ENCODE peak calls at places on chromosomes 11 and 22, in ten cellular contexts. J, U, H, C, L, D, B, S, Z and K are unnamed samples. For H3K36me3, the result is how much of the 10 kb centered on the place peaks cover.

GRCh38 chr11:67404515-67405195 is 772 bp downstream of the TBC1D10C start:
- DNase-seq in J (no peak), U (no peak), H (no peak), C (no peak), L (no peak), D (no peak), B (no peak), S (no peak), Z (no peak), K (no peak)

GRCh38 chr22:37021710-37022482 is 2.4 kb downstream of the MPST start:
- DNase-seq in J (peak), U (no peak), H (no peak), C (no peak), L (peak), D (no peak), B (no peak), S (no peak), Z (peak), K (peak)

GRCh38 chr11:66417000-66417399 is 3.8 kb upstream of the NPAS4 start:
- DNase-seq in J (no peak), U (no peak), H (no peak), C (no peak), L (no peak), D (no peak), B (no peak), S (no peak), Z (no peak), K (no peak)

GRCh38 chr11:9615031-9615451 is 41.6 kb downstream of the WEE1 start:
- DNase-seq in J (peak), U (no peak), H (peak), C (no peak), L (no peak), D (peak), B (no peak), S (no peak), Z (no peak), K (no peak)

GRCh38 chr11:48093795-48094642 is 113.7 kb downstream of the PTPRJ start:
- DNase-seq in J (peak), U (no peak), H (no peak), C (peak), L (peak), D (no peak), B (no peak), S (no peak), Z (peak), K (no peak)

GRCh38 chr11:2421996-2422395 is 21.4 kb downstream of the TSSC4 start:
- DNase-seq in J (no peak), U (no peak), H (no peak), C (no peak), L (no peak), D (no peak), B (no peak), S (no peak), Z (no peak), K (no peak)

GRCh38 chr11:12995211-12995610 is 13.9 kb upstream of the RASSF10 start:
- DNase-seq in J (no peak), U (no peak), H (no peak), C (peak), L (no peak), D (no peak), B (no peak), S (no peak), Z (no peak), K (no peak)

GRCh38 chr11:80598905-80599304 is 1158.1 kb upstream of the TENM4 start:
- DNase-seq in J (no peak), U (no peak), H (no peak), C (no peak), L (no peak), D (no peak), B (no peak), S (no peak), Z (no peak), K (peak)

GRCh38 chr22:37659066-37659896 is 758 bp downstream of the PDXP start:
- DNase-seq in J (no peak), U (no peak), H (no peak), C (no peak), L (peak), D (no peak), B (no peak), S (no peak), Z (no peak), K (no peak)

GRCh38 chr11:43567396-43567975 is 113.1 kb upstream of the HSD17B12 start:
- DNase-seq in J (peak), U (no peak), H (no peak), C (no peak), L (peak), D (no peak), B (no peak), S (no peak), Z (peak), K (peak)

GRCh38 chr11:44036811-44037657 is 10.7 kb upstream of the ACCSL start:
- DNase-seq in J (peak), U (peak), H (peak), C (peak), L (peak), D (peak), B (peak), S (peak), Z (peak), K (peak)

GRCh38 chr11:65892661-65893317 is 2.3 kb downstream of the CCDC85B start:
- DNase-seq in J (no peak), U (no peak), H (no peak), C (peak), L (no peak), D (no peak), B (no peak), S (no peak), Z (no peak), K (no peak)

GRCh38 chr11:297666-298405 is 1.5 kb downstream of the IFITM5 start:
- DNase-seq in J (no peak), U (no peak), H (no peak), C (no peak), L (no peak), D (peak), B (no peak), S (peak), Z (no peak), K (no peak)

GRCh38 chr11:121595717-121596156 is 143.0 kb upstream of the SORL1-AS1 start:
- DNase-seq in J (peak), U (peak), H (peak), C (no peak), L (no peak), D (peak), B (peak), S (peak), Z (no peak), K (peak)

GRCh38 chr11:72735495-72736027 is 16.6 kb downstream of the ARAP1 start:
- DNase-seq in J (peak), U (peak), H (no peak), C (peak), L (no peak), D (no peak), B (peak), S (peak), Z (peak), K (peak)

GRCh38 chr22:35528967-35529366 is 11.7 kb upstream of the RASD2 start:
- DNase-seq in J (no peak), U (no peak), H (no peak), C (no peak), L (no peak), D (no peak), B (no peak), S (no peak), Z (no peak), K (no peak)

GRCh38 chr11:77091146-77091940 is 11.3 kb upstream of the OMP start:
- DNase-seq in J (peak), U (peak), H (no peak), C (peak), L (peak), D (peak), B (peak), S (peak), Z (peak), K (peak)

GRCh38 chr22:36369004-36369921 is 18.5 kb downstream of the MYH9 start:
- DNase-seq in J (peak), U (no peak), H (no peak), C (no peak), L (no peak), D (no peak), B (no peak), S (no peak), Z (no peak), K (peak)

GRCh38 chr11:70002433-70002832 is 75.7 kb upstream of the ANO1 start:
- DNase-seq in J (no peak), U (no peak), H (no peak), C (no peak), L (no peak), D (no peak), B (no peak), S (no peak), Z (no peak), K (no peak)

GRCh38 chr11:118609380-118610219 is 2.2 kb downstream of the PHLDB1 start:
- DNase-seq in J (peak), U (no peak), H (no peak), C (peak), L (no peak), D (no peak), B (no peak), S (peak), Z (no peak), K (no peak)

GRCh38 chr22:38327805-38328204 is 10.6 kb upstream of the CSNK1E start:
- DNase-seq in J (peak), U (peak), H (peak), C (no peak), L (no peak), D (no peak), B (no peak), S (no peak), Z (no peak), K (peak)

GRCh38 chr11:20111871-20112270 is 48.4 kb downstream of the DBX1 start:
- DNase-seq in J (no peak), U (no peak), H (no peak), C (no peak), L (no peak), D (no peak), B (no peak), S (no peak), Z (no peak), K (no peak)

GRCh38 chr11:101127699-101128570 is 1.7 kb downstream of the PGR start:
- DNase-seq in J (no peak), U (no peak), H (no peak), C (peak), L (no peak), D (peak), B (no peak), S (peak), Z (peak), K (no peak)

GRCh38 chr11:68461284-68461861 is 821 bp downstream of the PPP6R3 start:
- DNase-seq in J (peak), U (peak), H (no peak), C (no peak), L (peak), D (no peak), B (no peak), S (no peak), Z (peak), K (peak)

GRCh38 chr11:69841859-69842698 is 22.9 kb upstream of the FGF3 start:
- DNase-seq in J (peak), U (no peak), H (no peak), C (no peak), L (peak), D (no peak), B (no peak), S (no peak), Z (no peak), K (no peak)

GRCh38 chr22:17774206-17774927 is at the start of gene BID:
- DNase-seq in J (peak), U (peak), H (no peak), C (peak), L (peak), D (no peak), B (no peak), S (no peak), Z (peak), K (no peak)

GRCh38 chr11:119373917-119374631 is 7.4 kb downstream of the USP2 start:
- DNase-seq in J (peak), U (peak), H (no peak), C (peak), L (peak), D (peak), B (peak), S (no peak), Z (peak), K (peak)

GRCh38 chr11:76083563-76084451 is 122.5 kb downstream of the WNT11 start:
- DNase-seq in J (no peak), U (peak), H (peak), C (no peak), L (no peak), D (no peak), B (peak), S (no peak), Z (no peak), K (no peak)

GRCh38 chr11:59416613-59417012 is 9.6 kb downstream of the OR5A2 start:
- DNase-seq in J (no peak), U (no peak), H (no peak), C (no peak), L (no peak), D (no peak), B (no peak), S (no peak), Z (no peak), K (no peak)

GRCh38 chr11:34242037-34242625 is 115.7 kb downstream of the ABTB2 start:
- DNase-seq in J (peak), U (peak), H (peak), C (no peak), L (no peak), D (no peak), B (no peak), S (no peak), Z (no peak), K (peak)

GRCh38 chr11:95503047-95503446 is 272.0 kb upstream of the SESN3 start:
- DNase-seq in J (peak), U (no peak), H (no peak), C (peak), L (no peak), D (no peak), B (no peak), S (no peak), Z (no peak), K (peak)

GRCh38 chr22:47297261-47298016 is 535.0 kb downstream of the TBC1D22A start:
- DNase-seq in J (no peak), U (no peak), H (no peak), C (no peak), L (no peak), D (no peak), B (no peak), S (peak), Z (no peak), K (no peak)

GRCh38 chr11:45145421-45146071 is 893 bp upstream of the PRDM11 start:
- DNase-seq in J (peak), U (no peak), H (no peak), C (peak), L (no peak), D (peak), B (peak), S (peak), Z (peak), K (peak)

GRCh38 chr11:6629892-6630631 is 10.8 kb upstream of the TPP1 start:
- DNase-seq in J (no peak), U (no peak), H (no peak), C (no peak), L (no peak), D (no peak), B (no peak), S (no peak), Z (peak), K (no peak)

GRCh38 chr11:6632116-6633073 is 13.2 kb upstream of the TPP1 start:
- DNase-seq in J (no peak), U (no peak), H (no peak), C (no peak), L (no peak), D (peak), B (no peak), S (no peak), Z (no peak), K (no peak)

GRCh38 chr11:6631356-6631890 is 12.2 kb upstream of the TPP1 start:
- DNase-seq in J (no peak), U (no peak), H (no peak), C (no peak), L (no peak), D (peak), B (no peak), S (no peak), Z (no peak), K (no peak)

GRCh38 chr11:6629573-6629891 is 10.3 kb upstream of the TPP1 start:
- DNase-seq in J (no peak), U (no peak), H (no peak), C (no peak), L (no peak), D (no peak), B (no peak), S (no peak), Z (no peak), K (no peak)

DNA sequence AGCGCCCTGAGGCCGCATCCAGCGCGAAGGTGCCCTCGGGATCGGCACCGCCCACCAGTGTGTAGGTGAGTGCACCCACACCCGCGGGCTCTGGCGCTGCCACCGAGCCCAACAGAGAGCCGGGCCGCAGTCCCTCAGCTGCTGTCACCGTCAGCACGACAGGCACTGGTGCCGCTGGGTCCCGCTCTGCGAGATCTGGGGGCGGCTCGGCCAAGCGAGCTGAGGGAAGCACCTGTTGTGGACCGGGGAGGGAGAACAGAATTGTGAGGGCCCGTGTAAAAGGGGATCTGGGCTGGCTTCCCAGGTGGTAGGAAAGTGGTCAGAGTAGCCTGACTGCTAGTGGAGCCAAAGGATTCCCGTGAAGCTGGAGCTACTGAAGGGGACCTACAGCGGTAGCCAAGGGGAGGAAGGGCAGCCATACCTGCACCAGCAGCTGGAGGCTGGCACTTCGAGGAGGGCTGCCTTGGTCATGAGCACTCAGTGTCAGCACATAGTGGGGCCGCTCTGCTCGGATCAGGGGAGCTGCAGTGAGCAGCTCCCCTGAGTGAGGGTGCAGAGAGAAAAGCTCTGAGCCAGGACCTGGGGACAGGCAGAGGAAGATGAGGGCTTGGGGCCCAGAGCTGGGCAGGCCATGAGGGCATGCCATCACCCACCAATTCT is 11.5 kb upstream of the TPP1 start:
- DNase-seq in J (no peak), U (no peak), H (no peak), C (no peak), L (no peak), D (peak), B (no peak), S (no peak), Z (no peak), K (no peak)
- H3K4me3 ChIP-seq in J (no peak), U (no peak), H (peak), C (no peak), L (no peak), D (no peak), B (no peak), S (no peak), Z (peak), K (no peak)

DNA sequence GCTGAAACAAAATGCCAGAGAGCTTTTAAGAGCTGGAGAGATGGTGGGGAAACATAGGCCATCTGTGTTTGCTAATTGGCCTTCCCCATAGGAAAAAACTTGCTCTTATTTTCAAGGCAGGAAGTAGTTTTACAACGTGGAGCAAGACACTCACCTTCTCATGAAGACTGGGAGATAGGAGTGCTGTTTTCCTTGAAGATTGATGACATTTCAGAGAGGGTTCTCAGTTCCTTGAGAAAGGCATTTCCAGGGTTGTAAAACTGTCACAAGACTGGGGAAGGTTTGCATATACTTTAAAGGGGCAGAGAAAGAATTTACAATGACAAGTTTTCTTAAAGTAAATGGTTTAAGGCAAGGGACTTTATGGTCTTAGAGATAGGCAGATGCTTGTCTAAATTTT is 586.3 kb upstream of the RAG2 start:
- DNase-seq in J (no peak), U (no peak), H (no peak), C (no peak), L (no peak), D (no peak), B (no peak), S (no peak), Z (no peak), K (no peak)
- TF ChIP-seq CTCF in J (no peak), U (no peak), H (no peak), C (no peak), L (no peak), D (no peak), B (no peak), S (no peak), Z (no peak), K (no peak)

GRCh38 chr22:21766933-21767462 is 31.4 kb upstream of the YPEL1 start:
- DNase-seq in J (no peak), U (no peak), H (no peak), C (no peak), L (no peak), D (no peak), B (no peak), S (no peak), Z (no peak), K (no peak)
- H3K36me3 ChIP-seq in J (half or more), U (under half), H (under half), C (under half), L (under half), D (half or more), B (half or more), S (under half), Z (half or more), K (under half)

GRCh38 chr11:128735935-128736610 is 42.2 kb downstream of the FLI1 start:
- DNase-seq in J (no peak), U (no peak), H (no peak), C (no peak), L (peak), D (no peak), B (no peak), S (no peak), Z (peak), K (no peak)

GRCh38 chr11:128731041-128731663 is 37.3 kb downstream of the FLI1 start:
- DNase-seq in J (no peak), U (no peak), H (no peak), C (no peak), L (peak), D (no peak), B (no peak), S (no peak), Z (no peak), K (no peak)

GRCh38 chr11:128734439-128735224 is 40.8 kb downstream of the FLI1 start:
- DNase-seq in J (no peak), U (no peak), H (no peak), C (no peak), L (peak), D (no peak), B (no peak), S (peak), Z (no peak), K (no peak)

GRCh38 chr11:128732471-128733277 is 38.8 kb downstream of the FLI1 start:
- DNase-seq in J (no peak), U (no peak), H (no peak), C (no peak), L (no peak), D (no peak), B (no peak), S (no peak), Z (no peak), K (no peak)

DNA sequence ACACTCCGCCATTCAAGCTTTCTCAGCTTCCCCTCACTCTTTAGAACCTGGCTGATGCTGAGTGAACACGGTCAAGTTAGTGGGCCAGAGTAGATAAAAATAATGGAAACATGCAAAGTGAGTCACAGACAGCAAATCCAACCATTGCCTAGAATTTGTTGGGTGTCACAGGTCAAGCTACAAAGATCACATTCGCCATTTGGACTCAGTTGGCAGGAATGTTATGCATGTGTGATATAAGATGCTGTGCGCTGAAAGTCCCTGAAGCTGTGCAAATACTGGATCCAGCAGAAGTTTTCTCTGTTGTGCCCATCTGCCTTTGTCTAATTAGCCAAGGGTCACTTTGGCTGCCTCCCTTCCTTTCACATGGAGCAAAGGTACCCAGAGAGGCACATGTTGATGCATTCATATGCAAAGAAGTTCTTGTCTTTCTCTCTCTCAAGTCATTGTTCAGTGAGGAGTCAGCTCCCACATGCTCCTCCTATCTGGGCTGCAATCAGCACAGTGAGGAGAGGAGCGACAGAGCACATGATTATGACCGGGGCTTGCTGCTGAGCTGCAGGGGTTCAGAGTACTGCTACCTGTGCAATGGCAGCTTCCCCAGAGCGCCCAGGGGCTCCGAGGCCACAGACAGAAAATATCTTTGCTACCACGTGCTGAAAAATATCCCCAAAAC is 39.7 kb downstream of the FLI1 start:
- DNase-seq in J (peak), U (no peak), H (no peak), C (no peak), L (peak), D (no peak), B (peak), S (no peak), Z (no peak), K (no peak)
- H3K4me3 ChIP-seq in J (no peak), U (no peak), H (no peak), C (no peak), L (peak), D (no peak), B (no peak), S (no peak), Z (no peak), K (no peak)

GRCh38 chr11:106133529-106133928 is 56.1 kb downstream of the AASDHPPT start:
- DNase-seq in J (no peak), U (no peak), H (no peak), C (no peak), L (no peak), D (no peak), B (no peak), S (no peak), Z (peak), K (peak)
- TF ChIP-seq CTCF in J (peak), U (peak), H (no peak), C (no peak), L (peak), D (no peak), B (peak), S (no peak), Z (peak), K (no peak)